ENCODE peak calls at places on chromosomes 13 and 19, in five cellular contexts. M, T, O, B and R are unnamed samples.
A peak's percentile ranks its signal among the peaks of the same experiment; 100 is the strongest.

GRCh38 chr19:14476663-14477401 is 1.7 kb upstream of the PTGER1 start:
- DNase-seq in M (no peak), T (peak; percentile 62), O (no peak), B (peak; percentile 31), R (no peak)

GRCh38 chr13:83753912-83754624 is 128.2 kb downstream of the SLITRK1 start:
- DNase-seq in M (no peak), T (no peak), O (no peak), B (no peak), R (no peak)

GRCh38 chr13:112376050-112376681 is at the start of gene SPACA7:
- DNase-seq in M (no peak), T (no peak), O (no peak), B (no peak), R (no peak)

GRCh38 chr13:51453959-51454703 is 1.3 kb upstream of the INTS6 start:
- DNase-seq in M (peak; percentile 25), T (no peak), O (no peak), B (peak; percentile 48), R (no peak)

GRCh38 chr13:31793246-31793645 is 53.9 kb downstream of the RXFP2 start:
- DNase-seq in M (no peak), T (no peak), O (no peak), B (no peak), R (no peak)

GRCh38 chr19:1091544-1092175 is 3.5 kb downstream of the POLR2E start:
- DNase-seq in M (no peak), T (no peak), O (no peak), B (no peak), R (no peak)

GRCh38 chr13:25860862-25861261 is 191.0 kb downstream of the SHISA2 start:
- DNase-seq in M (no peak), T (peak; percentile 5), O (no peak), B (no peak), R (no peak)

GRCh38 chr13:26132756-26133155 is 80.9 kb upstream of the SHISA2 start:
- DNase-seq in M (no peak), T (no peak), O (no peak), B (no peak), R (peak; percentile 8)

GRCh38 chr13:30648522-30649012 is 30.8 kb downstream of the USPL1 start:
- DNase-seq in M (no peak), T (no peak), O (no peak), B (no peak), R (no peak)

GRCh38 chr19:35352448-35353304 is 5.0 kb downstream of the FFAR1 start:
- DNase-seq in M (peak; percentile 64), T (peak; percentile 57), O (peak; percentile 31), B (peak; percentile 70), R (no peak)

GRCh38 chr19:5850743-5851293 is 431 bp downstream of the FUT3 start:
- DNase-seq in M (peak; percentile 85), T (peak; percentile 60), O (no peak), B (no peak), R (no peak)

GRCh38 chr13:61294467-61295186 is 121.0 kb downstream of the PCDH20 start:
- DNase-seq in M (no peak), T (no peak), O (no peak), B (no peak), R (no peak)

GRCh38 chr19:23002690-23003422 is at the start of gene ZNF728:
- DNase-seq in M (peak; percentile 52), T (no peak), O (no peak), B (no peak), R (no peak)

GRCh38 chr13:70769771-70770326 is 661.6 kb upstream of the KLHL1 start:
- DNase-seq in M (no peak), T (no peak), O (no peak), B (no peak), R (no peak)

GRCh38 chr13:62212246-62212645 is 796.6 kb upstream of the PCDH20 start:
- DNase-seq in M (no peak), T (no peak), O (no peak), B (no peak), R (no peak)

GRCh38 chr13:45102136-45102802 is 18.0 kb upstream of the GTF2F2 start:
- DNase-seq in M (no peak), T (no peak), O (no peak), B (no peak), R (no peak)

GRCh38 chr13:33169273-33169980 is 116.1 kb downstream of the STARD13 start:
- DNase-seq in M (no peak), T (no peak), O (no peak), B (no peak), R (no peak)

GRCh38 chr13:33740134-33740538 is 77.8 kb upstream of the RFC3 start:
- DNase-seq in M (no peak), T (no peak), O (no peak), B (no peak), R (no peak)

GRCh38 chr19:53103903-53104203 is 631 bp upstream of the ZNF160 start:
- DNase-seq in M (no peak), T (no peak), O (no peak), B (no peak), R (peak; percentile 16)

GRCh38 chr13:114044486-114044885 is 70.6 kb upstream of the C13orf46 start:
- DNase-seq in M (no peak), T (no peak), O (no peak), B (no peak), R (peak; percentile 72)

GRCh38 chr19:36115453-36116343 is at the start of gene TBCB:
- DNase-seq in M (peak; percentile 80), T (no peak), O (no peak), B (peak; percentile 89), R (no peak)

GRCh38 chr19:6811906-6812305 is 39.4 kb downstream of the VAV1 start:
- DNase-seq in M (no peak), T (peak; percentile 38), O (peak; percentile 23), B (no peak), R (peak; percentile 50)

GRCh38 chr13:34364633-34365032 is 546.7 kb downstream of the RFC3 start:
- DNase-seq in M (peak; percentile 5), T (no peak), O (no peak), B (no peak), R (no peak)

GRCh38 chr19:9159891-9160290 is 18.9 kb upstream of the OR7D2 start:
- DNase-seq in M (no peak), T (no peak), O (no peak), B (no peak), R (no peak)

GRCh38 chr13:105572401-105572800 is 963.1 kb downstream of the EFNB2 start:
- DNase-seq in M (no peak), T (no peak), O (no peak), B (no peak), R (no peak)

GRCh38 chr19:8877854-8878705 is 45.9 kb downstream of the MBD3L1 start:
- DNase-seq in M (no peak), T (no peak), O (no peak), B (no peak), R (no peak)